ENCODE peak calls at places on chromosomes 6 and 20, in nine cellular contexts. One of them, this sample, is unnamed.

GRCh38 chr6:87155920-87156600 is 695 bp downstream of the ZNF292 start:
- DNase-seq in HuH-7: peak
- DNase-seq in kidney tubule cell: peak
- DNase-seq in mucosa of descending colon: peak
- DNase-seq in hippocampal formation: no peak
- DNase-seq in stimulated activated CD4-positive, alpha-beta T cell treated with anti-CD3 and anti-CD28 coated beads, Interleukin-15, amount 100 ng/mL, for 1 hour: peak
- DNase-seq in ureter: peak
- DNase-seq in spleen: peak
- DNase-seq in ELR: peak
- DNase-seq in this sample: no peak

GRCh38 chr20:5918856-5919633 is 31.3 kb downstream of the TRMT6 start:
- DNase-seq in mucosa of descending colon: no peak
- DNase-seq in HuH-7: no peak
- DNase-seq in spleen: no peak
- DNase-seq in hippocampal formation: no peak
- DNase-seq in stimulated activated CD4-positive, alpha-beta T cell treated with anti-CD3 and anti-CD28 coated beads, Interleukin-15, amount 100 ng/mL, for 1 hour: no peak
- DNase-seq in ELR: peak
- DNase-seq in ureter: no peak
- DNase-seq in kidney tubule cell: peak
- DNase-seq in this sample: no peak

GRCh38 chr6:87066449-87067288 is 28.2 kb downstream of the CGA start:
- DNase-seq in ELR: peak
- DNase-seq in mucosa of descending colon: no peak
- DNase-seq in hippocampal formation: peak
- DNase-seq in HuH-7: peak
- DNase-seq in ureter: no peak
- DNase-seq in spleen: no peak
- DNase-seq in stimulated activated CD4-positive, alpha-beta T cell treated with anti-CD3 and anti-CD28 coated beads, Interleukin-15, amount 100 ng/mL, for 1 hour: no peak
- DNase-seq in kidney tubule cell: peak
- DNase-seq in this sample: peak

GRCh38 chr6:66481216-66481615 is 774.2 kb upstream of the EYS start:
- DNase-seq in kidney tubule cell: no peak
- DNase-seq in spleen: peak
- DNase-seq in HuH-7: no peak
- DNase-seq in hippocampal formation: no peak
- DNase-seq in stimulated activated CD4-positive, alpha-beta T cell treated with anti-CD3 and anti-CD28 coated beads, Interleukin-15, amount 100 ng/mL, for 1 hour: no peak
- DNase-seq in ureter: no peak
- DNase-seq in mucosa of descending colon: peak
- DNase-seq in ELR: no peak
- DNase-seq in this sample: no peak

GRCh38 chr20:8557711-8558110 is 425.6 kb downstream of the PLCB1 start:
- DNase-seq in ureter: no peak
- DNase-seq in stimulated activated CD4-positive, alpha-beta T cell treated with anti-CD3 and anti-CD28 coated beads, Interleukin-15, amount 100 ng/mL, for 1 hour: no peak
- DNase-seq in HuH-7: no peak
- DNase-seq in mucosa of descending colon: no peak
- DNase-seq in ELR: peak
- DNase-seq in kidney tubule cell: no peak
- DNase-seq in hippocampal formation: no peak
- DNase-seq in spleen: no peak
- DNase-seq in this sample: no peak

GRCh38 chr20:15951711-15952110 is 621.5 kb downstream of the KIF16B start:
- DNase-seq in hippocampal formation: no peak
- DNase-seq in kidney tubule cell: peak
- DNase-seq in spleen: no peak
- DNase-seq in HuH-7: no peak
- DNase-seq in ureter: no peak
- DNase-seq in mucosa of descending colon: no peak
- DNase-seq in stimulated activated CD4-positive, alpha-beta T cell treated with anti-CD3 and anti-CD28 coated beads, Interleukin-15, amount 100 ng/mL, for 1 hour: no peak
- DNase-seq in ELR: no peak
- DNase-seq in this sample: no peak

GRCh38 chr20:23350855-23351838 is 556 bp downstream of the NXT1 start:
- DNase-seq in mucosa of descending colon: peak
- DNase-seq in HuH-7: peak
- DNase-seq in ureter: peak
- DNase-seq in hippocampal formation: no peak
- DNase-seq in kidney tubule cell: peak
- DNase-seq in spleen: peak
- DNase-seq in ELR: peak
- DNase-seq in stimulated activated CD4-positive, alpha-beta T cell treated with anti-CD3 and anti-CD28 coated beads, Interleukin-15, amount 100 ng/mL, for 1 hour: no peak
- DNase-seq in this sample: peak

GRCh38 chr6:30748851-30749540 is 4.6 kb upstream of the IER3 start:
- DNase-seq in ELR: peak
- DNase-seq in spleen: no peak
- DNase-seq in ureter: no peak
- DNase-seq in mucosa of descending colon: no peak
- DNase-seq in kidney tubule cell: peak
- DNase-seq in HuH-7: no peak
- DNase-seq in hippocampal formation: no peak
- DNase-seq in stimulated activated CD4-positive, alpha-beta T cell treated with anti-CD3 and anti-CD28 coated beads, Interleukin-15, amount 100 ng/mL, for 1 hour: no peak
- DNase-seq in this sample: no peak

This sample was measured in SHP77 treated with DMSO at 0.1 percent for 48 hours.